ENCODE peak calls at places on chromosomes 12 and 14, in six cellular contexts. One of them, this sample, is unnamed.

GRCh38 chr14:24011051-24011450 is 22.3 kb downstream of the DHRS4L2 start:
- DNase-seq in erythroblast: no peak
- DNase-seq in progenitor cell of endocrine pancreas: no peak
- DNase-seq in NCI-H1930: no peak
- DNase-seq in choroid plexus epithelial cell: no peak
- DNase-seq in AG10803: no peak
- DNase-seq in this sample: no peak

GRCh38 chr12:93848453-93849120 is 171.4 kb downstream of the CRADD start:
- DNase-seq in erythroblast: no peak
- DNase-seq in progenitor cell of endocrine pancreas: no peak
- DNase-seq in NCI-H1930: no peak
- DNase-seq in choroid plexus epithelial cell: no peak
- DNase-seq in AG10803: no peak
- DNase-seq in this sample: no peak

GRCh38 chr14:102971314-102971713 is 48.9 kb downstream of the AMN start:
- DNase-seq in erythroblast: no peak
- DNase-seq in progenitor cell of endocrine pancreas: no peak
- DNase-seq in NCI-H1930: no peak
- DNase-seq in choroid plexus epithelial cell: no peak
- DNase-seq in AG10803: no peak
- DNase-seq in this sample: no peak

GRCh38 chr14:99047436-99048110 is 224.4 kb downstream of the BCL11B start:
- DNase-seq in erythroblast: no peak
- DNase-seq in progenitor cell of endocrine pancreas: no peak
- DNase-seq in NCI-H1930: no peak
- DNase-seq in choroid plexus epithelial cell: no peak
- DNase-seq in AG10803: peak
- DNase-seq in this sample: no peak

GRCh38 chr12:25979563-25979962 is 21.1 kb downstream of the RASSF8 start:
- DNase-seq in erythroblast: no peak
- DNase-seq in progenitor cell of endocrine pancreas: no peak
- DNase-seq in NCI-H1930: no peak
- DNase-seq in choroid plexus epithelial cell: peak
- DNase-seq in AG10803: peak
- DNase-seq in this sample: no peak

GRCh38 chr12:96902076-96902475 is 5.0 kb upstream of the NEDD1 start:
- DNase-seq in erythroblast: peak
- DNase-seq in progenitor cell of endocrine pancreas: no peak
- DNase-seq in NCI-H1930: no peak
- DNase-seq in choroid plexus epithelial cell: peak
- DNase-seq in AG10803: no peak
- DNase-seq in this sample: no peak

GRCh38 chr12:62006076-62006732 is 254.0 kb upstream of the USP15 start:
- DNase-seq in erythroblast: peak
- DNase-seq in progenitor cell of endocrine pancreas: no peak
- DNase-seq in NCI-H1930: no peak
- DNase-seq in choroid plexus epithelial cell: peak
- DNase-seq in AG10803: peak
- DNase-seq in this sample: no peak

GRCh38 chr12:59383426-59383822 is 212.4 kb upstream of the SLC16A7 start:
- DNase-seq in erythroblast: no peak
- DNase-seq in progenitor cell of endocrine pancreas: no peak
- DNase-seq in NCI-H1930: no peak
- DNase-seq in choroid plexus epithelial cell: peak
- DNase-seq in AG10803: peak
- DNase-seq in this sample: no peak

GRCh38 chr14:26851793-26852192 is 254.0 kb upstream of the NOVA1 start:
- DNase-seq in erythroblast: no peak
- DNase-seq in progenitor cell of endocrine pancreas: no peak
- DNase-seq in NCI-H1930: no peak
- DNase-seq in choroid plexus epithelial cell: no peak
- DNase-seq in AG10803: no peak
- DNase-seq in this sample: no peak

GRCh38 chr14:74521756-74522155 is 28.2 kb downstream of the ISCA2 start:
- DNase-seq in erythroblast: no peak
- DNase-seq in progenitor cell of endocrine pancreas: no peak
- DNase-seq in NCI-H1930: no peak
- DNase-seq in choroid plexus epithelial cell: no peak
- DNase-seq in AG10803: no peak
- DNase-seq in this sample: no peak

GRCh38 chr12:113418213-113418879 is 3.8 kb upstream of the SDSL start:
- DNase-seq in erythroblast: no peak
- DNase-seq in progenitor cell of endocrine pancreas: no peak
- DNase-seq in NCI-H1930: no peak
- DNase-seq in choroid plexus epithelial cell: no peak
- DNase-seq in AG10803: peak
- DNase-seq in this sample: no peak

GRCh38 chr14:97415907-97416306 is 618.7 kb downstream of the VRK1 start:
- DNase-seq in erythroblast: no peak
- DNase-seq in progenitor cell of endocrine pancreas: no peak
- DNase-seq in NCI-H1930: no peak
- DNase-seq in choroid plexus epithelial cell: no peak
- DNase-seq in AG10803: no peak
- DNase-seq in this sample: no peak

GRCh38 chr14:88554458-88555286 is at the start of gene PTPN21:
- DNase-seq in erythroblast: peak
- DNase-seq in progenitor cell of endocrine pancreas: peak
- DNase-seq in NCI-H1930: peak
- DNase-seq in choroid plexus epithelial cell: peak
- DNase-seq in AG10803: peak
- DNase-seq in this sample: peak

GRCh38 chr12:17928708-17929366 is 161.2 kb downstream of the RERGL start:
- DNase-seq in erythroblast: no peak
- DNase-seq in progenitor cell of endocrine pancreas: no peak
- DNase-seq in NCI-H1930: no peak
- DNase-seq in choroid plexus epithelial cell: peak
- DNase-seq in AG10803: peak
- DNase-seq in this sample: no peak

GRCh38 chr12:45633733-45634132 is 95.8 kb upstream of the ARID2 start:
- DNase-seq in erythroblast: no peak
- DNase-seq in progenitor cell of endocrine pancreas: no peak
- DNase-seq in NCI-H1930: no peak
- DNase-seq in choroid plexus epithelial cell: no peak
- DNase-seq in AG10803: no peak
- DNase-seq in this sample: no peak

GRCh38 chr12:121748218-121748570 is 35.6 kb downstream of the TMEM120B start:
- DNase-seq in erythroblast: no peak
- DNase-seq in progenitor cell of endocrine pancreas: no peak
- DNase-seq in NCI-H1930: no peak
- DNase-seq in choroid plexus epithelial cell: no peak
- DNase-seq in AG10803: no peak
- DNase-seq in this sample: no peak

GRCh38 chr14:71021347-71022014 is 114.2 kb downstream of the PCNX1 start:
- DNase-seq in erythroblast: no peak
- DNase-seq in progenitor cell of endocrine pancreas: no peak
- DNase-seq in NCI-H1930: no peak
- DNase-seq in choroid plexus epithelial cell: peak
- DNase-seq in AG10803: peak
- DNase-seq in this sample: no peak

GRCh38 chr12:120261951-120262851 is 3.3 kb downstream of the PXN start:
- DNase-seq in erythroblast: no peak
- DNase-seq in progenitor cell of endocrine pancreas: no peak
- DNase-seq in NCI-H1930: no peak
- DNase-seq in choroid plexus epithelial cell: peak
- DNase-seq in AG10803: no peak
- DNase-seq in this sample: no peak

GRCh38 chr12:115598827-115599226 is 678.7 kb downstream of the MED13L start:
- DNase-seq in erythroblast: no peak
- DNase-seq in progenitor cell of endocrine pancreas: no peak
- DNase-seq in NCI-H1930: no peak
- DNase-seq in choroid plexus epithelial cell: peak
- DNase-seq in AG10803: peak
- DNase-seq in this sample: no peak

GRCh38 chr12:82359115-82359478 is 768 bp downstream of the METTL25 start:
- DNase-seq in erythroblast: peak
- DNase-seq in progenitor cell of endocrine pancreas: no peak
- DNase-seq in NCI-H1930: peak
- DNase-seq in choroid plexus epithelial cell: no peak
- DNase-seq in AG10803: peak
- DNase-seq in this sample: no peak

GRCh38 chr14:53715390-53715730 is 241.3 kb downstream of the BMP4 start:
- DNase-seq in erythroblast: no peak
- DNase-seq in progenitor cell of endocrine pancreas: no peak
- DNase-seq in NCI-H1930: no peak
- DNase-seq in choroid plexus epithelial cell: peak
- DNase-seq in AG10803: peak
- DNase-seq in this sample: no peak

GRCh38 chr14:24064091-24064795 is 7.1 kb upstream of the CPNE6 start:
- DNase-seq in erythroblast: no peak
- DNase-seq in progenitor cell of endocrine pancreas: no peak
- DNase-seq in NCI-H1930: no peak
- DNase-seq in choroid plexus epithelial cell: no peak
- DNase-seq in AG10803: no peak
- DNase-seq in this sample: no peak

GRCh38 chr14:72904840-72905561 is 11.1 kb upstream of the DPF3 start:
- DNase-seq in erythroblast: peak
- DNase-seq in progenitor cell of endocrine pancreas: no peak
- DNase-seq in NCI-H1930: no peak
- DNase-seq in choroid plexus epithelial cell: peak
- DNase-seq in AG10803: peak
- DNase-seq in this sample: no peak

GRCh38 chr14:72883963-72884362 is 9.9 kb downstream of the DPF3 start:
- DNase-seq in erythroblast: peak
- DNase-seq in progenitor cell of endocrine pancreas: no peak
- DNase-seq in NCI-H1930: no peak
- DNase-seq in choroid plexus epithelial cell: peak
- DNase-seq in AG10803: no peak
- DNase-seq in this sample: no peak

GRCh38 chr12:56839489-56840442 is 76.6 kb downstream of the HSD17B6 start:
- DNase-seq in erythroblast: peak
- DNase-seq in progenitor cell of endocrine pancreas: no peak
- DNase-seq in NCI-H1930: peak
- DNase-seq in choroid plexus epithelial cell: peak
- DNase-seq in AG10803: peak
- DNase-seq in this sample: no peak

GRCh38 chr12:6730169-6730568 is 6.3 kb downstream of the COPS7A start:
- DNase-seq in erythroblast: no peak
- DNase-seq in progenitor cell of endocrine pancreas: no peak
- DNase-seq in NCI-H1930: no peak
- DNase-seq in choroid plexus epithelial cell: no peak
- DNase-seq in AG10803: no peak
- DNase-seq in this sample: no peak

GRCh38 chr12:118307069-118307954 is 65.4 kb downstream of the TAOK3 start:
- DNase-seq in erythroblast: peak
- DNase-seq in progenitor cell of endocrine pancreas: no peak
- DNase-seq in NCI-H1930: no peak
- DNase-seq in choroid plexus epithelial cell: peak
- DNase-seq in AG10803: peak
- DNase-seq in this sample: no peak

GRCh38 chr12:75877588-75878381 is 153.8 kb downstream of the PHLDA1 start:
- DNase-seq in erythroblast: no peak
- DNase-seq in progenitor cell of endocrine pancreas: no peak
- DNase-seq in NCI-H1930: no peak
- DNase-seq in choroid plexus epithelial cell: peak
- DNase-seq in AG10803: no peak
- DNase-seq in this sample: no peak

This sample was measured in mesothelial cell of epicardium.